ENCODE peak calls at places on chromosomes 13 and 19, in eight cellular contexts. One of them, this sample, is unnamed.
A peak's percentile ranks its signal among the peaks of the same experiment; 100 is the strongest.

GRCh38 chr19:41984961-41985360 is 9.1 kb downstream of the ATP1A3 start:
- DNase-seq in AG04450: no peak
- DNase-seq in DND-41: no peak
- DNase-seq in lower lobe of right lung: no peak
- DNase-seq in cardiac muscle cell: no peak
- DNase-seq in OCI-LY7: no peak
- DNase-seq in tibial nerve: no peak
- DNase-seq in transverse colon: no peak
- DNase-seq in this sample: no peak

GRCh38 chr19:4916292-4917082 is 7.2 kb downstream of the UHRF1 start:
- DNase-seq in AG04450: no peak
- DNase-seq in DND-41: no peak
- DNase-seq in lower lobe of right lung: no peak
- DNase-seq in cardiac muscle cell: no peak
- DNase-seq in OCI-LY7: no peak
- DNase-seq in tibial nerve: no peak
- DNase-seq in transverse colon: peak; percentile 22
- DNase-seq in this sample: peak; percentile 39

GRCh38 chr13:19836472-19836871 is 27.0 kb downstream of the ZMYM5 start:
- DNase-seq in AG04450: no peak
- DNase-seq in DND-41: no peak
- DNase-seq in lower lobe of right lung: no peak
- DNase-seq in cardiac muscle cell: peak; percentile 15
- DNase-seq in OCI-LY7: no peak
- DNase-seq in tibial nerve: no peak
- DNase-seq in transverse colon: no peak
- DNase-seq in this sample: no peak

GRCh38 chr13:23180711-23181110 is at the start of gene SGCG:
- DNase-seq in AG04450: no peak
- DNase-seq in DND-41: no peak
- DNase-seq in lower lobe of right lung: no peak
- DNase-seq in cardiac muscle cell: no peak
- DNase-seq in OCI-LY7: no peak
- DNase-seq in tibial nerve: no peak
- DNase-seq in transverse colon: no peak
- DNase-seq in this sample: no peak

GRCh38 chr19:58352760-58353671 is at the start of gene A1BG:
- DNase-seq in AG04450: no peak
- DNase-seq in DND-41: no peak
- DNase-seq in lower lobe of right lung: peak; percentile 37
- DNase-seq in cardiac muscle cell: no peak
- DNase-seq in OCI-LY7: no peak
- DNase-seq in tibial nerve: no peak
- DNase-seq in transverse colon: no peak
- DNase-seq in this sample: no peak

GRCh38 chr19:3608750-3609322 is 2.2 kb upstream of the TBXA2R start:
- DNase-seq in AG04450: no peak
- DNase-seq in DND-41: no peak
- DNase-seq in lower lobe of right lung: peak; percentile 51
- DNase-seq in cardiac muscle cell: peak; percentile 49
- DNase-seq in OCI-LY7: no peak
- DNase-seq in tibial nerve: no peak
- DNase-seq in transverse colon: no peak
- DNase-seq in this sample: no peak

GRCh38 chr13:48600374-48601364 is 53.1 kb upstream of the CYSLTR2 start:
- DNase-seq in AG04450: peak; percentile 16
- DNase-seq in DND-41: peak; percentile 70
- DNase-seq in lower lobe of right lung: no peak
- DNase-seq in cardiac muscle cell: peak; percentile 96
- DNase-seq in OCI-LY7: no peak
- DNase-seq in tibial nerve: no peak
- DNase-seq in transverse colon: no peak
- DNase-seq in this sample: no peak

GRCh38 chr13:112842343-112842856 is 126.6 kb upstream of the MCF2L start:
- DNase-seq in AG04450: no peak
- DNase-seq in DND-41: no peak
- DNase-seq in lower lobe of right lung: no peak
- DNase-seq in cardiac muscle cell: peak; percentile 84
- DNase-seq in OCI-LY7: no peak
- DNase-seq in tibial nerve: peak; percentile 26
- DNase-seq in transverse colon: no peak
- DNase-seq in this sample: no peak

GRCh38 chr13:113219311-113219940 is 10.0 kb downstream of the CUL4A start:
- DNase-seq in AG04450: no peak
- DNase-seq in DND-41: no peak
- DNase-seq in lower lobe of right lung: no peak
- DNase-seq in cardiac muscle cell: no peak
- DNase-seq in OCI-LY7: no peak
- DNase-seq in tibial nerve: no peak
- DNase-seq in transverse colon: no peak
- DNase-seq in this sample: no peak

GRCh38 chr13:46687810-46688209 is 109.2 kb downstream of the ESD start:
- DNase-seq in AG04450: no peak
- DNase-seq in DND-41: no peak
- DNase-seq in lower lobe of right lung: no peak
- DNase-seq in cardiac muscle cell: peak; percentile 69
- DNase-seq in OCI-LY7: no peak
- DNase-seq in tibial nerve: no peak
- DNase-seq in transverse colon: no peak
- DNase-seq in this sample: peak; percentile 10

GRCh38 chr19:15318241-15318691 is 14.1 kb downstream of the BRD4 start:
- DNase-seq in AG04450: no peak
- DNase-seq in DND-41: no peak
- DNase-seq in lower lobe of right lung: no peak
- DNase-seq in cardiac muscle cell: no peak
- DNase-seq in OCI-LY7: no peak
- DNase-seq in tibial nerve: no peak
- DNase-seq in transverse colon: no peak
- DNase-seq in this sample: no peak

GRCh38 chr13:77565635-77566034 is 30.1 kb downstream of the SCEL start:
- DNase-seq in AG04450: no peak
- DNase-seq in DND-41: no peak
- DNase-seq in lower lobe of right lung: no peak
- DNase-seq in cardiac muscle cell: peak; percentile 58
- DNase-seq in OCI-LY7: peak; percentile 39
- DNase-seq in tibial nerve: no peak
- DNase-seq in transverse colon: no peak
- DNase-seq in this sample: no peak

GRCh38 chr13:28117689-28118377 is 17.5 kb upstream of the FLT3 start:
- DNase-seq in AG04450: no peak
- DNase-seq in DND-41: no peak
- DNase-seq in lower lobe of right lung: no peak
- DNase-seq in cardiac muscle cell: peak; percentile 69
- DNase-seq in OCI-LY7: no peak
- DNase-seq in tibial nerve: no peak
- DNase-seq in transverse colon: peak; percentile 60
- DNase-seq in this sample: no peak

GRCh38 chr19:12564016-12564664 is 12.9 kb upstream of the ZNF564 start:
- DNase-seq in AG04450: peak; percentile 81
- DNase-seq in DND-41: peak; percentile 90
- DNase-seq in lower lobe of right lung: peak; percentile 90
- DNase-seq in cardiac muscle cell: peak; percentile 90
- DNase-seq in OCI-LY7: peak; percentile 87
- DNase-seq in tibial nerve: peak; percentile 92
- DNase-seq in transverse colon: peak; percentile 92
- DNase-seq in this sample: peak; percentile 95

GRCh38 chr19:4774136-4774535 is 17.4 kb upstream of the FEM1A start:
- DNase-seq in AG04450: no peak
- DNase-seq in DND-41: no peak
- DNase-seq in lower lobe of right lung: no peak
- DNase-seq in cardiac muscle cell: no peak
- DNase-seq in OCI-LY7: peak; percentile 69
- DNase-seq in tibial nerve: no peak
- DNase-seq in transverse colon: no peak
- DNase-seq in this sample: no peak

GRCh38 chr19:32201661-32202060 is 143.7 kb upstream of the ZNF507 start:
- DNase-seq in AG04450: no peak
- DNase-seq in DND-41: peak; percentile 32
- DNase-seq in lower lobe of right lung: no peak
- DNase-seq in cardiac muscle cell: peak; percentile 11
- DNase-seq in OCI-LY7: no peak
- DNase-seq in tibial nerve: no peak
- DNase-seq in transverse colon: no peak
- DNase-seq in this sample: no peak

GRCh38 chr19:27750697-27751391 is 1462.1 kb downstream of the UQCRFS1 start:
- DNase-seq in AG04450: no peak
- DNase-seq in DND-41: no peak
- DNase-seq in lower lobe of right lung: no peak
- DNase-seq in cardiac muscle cell: no peak
- DNase-seq in OCI-LY7: no peak
- DNase-seq in tibial nerve: no peak
- DNase-seq in transverse colon: no peak
- DNase-seq in this sample: no peak

GRCh38 chr19:27744926-27745844 is 1467.8 kb downstream of the UQCRFS1 start:
- DNase-seq in AG04450: no peak
- DNase-seq in DND-41: no peak
- DNase-seq in lower lobe of right lung: no peak
- DNase-seq in cardiac muscle cell: no peak
- DNase-seq in OCI-LY7: no peak
- DNase-seq in tibial nerve: no peak
- DNase-seq in transverse colon: no peak
- DNase-seq in this sample: no peak

GRCh38 chr19:27745978-27746542 is 1466.9 kb downstream of the UQCRFS1 start:
- DNase-seq in AG04450: no peak
- DNase-seq in DND-41: no peak
- DNase-seq in lower lobe of right lung: no peak
- DNase-seq in cardiac muscle cell: no peak
- DNase-seq in OCI-LY7: no peak
- DNase-seq in tibial nerve: no peak
- DNase-seq in transverse colon: no peak
- DNase-seq in this sample: no peak

GRCh38 chr19:27748551-27749152 is 1464.3 kb downstream of the UQCRFS1 start:
- DNase-seq in AG04450: no peak
- DNase-seq in DND-41: no peak
- DNase-seq in lower lobe of right lung: no peak
- DNase-seq in cardiac muscle cell: no peak
- DNase-seq in OCI-LY7: no peak
- DNase-seq in tibial nerve: no peak
- DNase-seq in transverse colon: no peak
- DNase-seq in this sample: no peak

DNA sequence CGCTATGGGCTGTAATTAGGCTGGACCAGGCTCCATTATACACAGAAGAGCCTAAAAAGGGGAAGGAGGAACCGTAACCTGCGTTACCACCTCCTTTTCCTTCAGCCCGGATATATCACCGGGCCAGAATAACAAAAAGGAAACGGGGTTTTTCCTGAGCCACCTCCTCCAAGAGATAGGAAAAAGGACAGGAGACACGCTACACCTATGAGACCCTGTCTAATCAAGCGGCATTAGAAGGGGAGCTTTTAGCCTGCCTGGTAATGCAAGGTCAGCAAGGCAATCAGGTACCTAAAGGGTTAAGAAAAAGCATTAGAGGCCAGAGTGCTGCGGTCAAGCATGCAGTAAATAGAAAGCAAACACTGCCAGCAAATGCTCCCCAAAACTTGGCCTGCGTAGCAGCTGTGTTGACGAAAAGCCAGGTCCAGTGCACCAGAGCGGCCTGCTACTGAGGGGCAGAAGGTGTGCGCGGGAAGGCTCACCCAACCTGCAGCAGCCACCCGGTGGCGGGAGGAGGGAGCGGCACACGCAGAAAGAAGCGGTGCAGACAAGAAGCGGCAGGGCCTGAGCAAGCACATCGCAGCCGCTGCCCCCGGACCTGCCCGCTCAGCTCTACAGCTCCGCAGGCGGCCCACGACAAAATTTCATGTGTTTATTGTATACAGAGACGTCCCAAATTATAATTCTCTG is 1466.1 kb downstream of the UQCRFS1 start:
- DNase-seq in AG04450: no peak
- DNase-seq in DND-41: no peak
- DNase-seq in lower lobe of right lung: no peak
- DNase-seq in cardiac muscle cell: peak; percentile 10
- DNase-seq in OCI-LY7: no peak
- DNase-seq in tibial nerve: no peak
- DNase-seq in transverse colon: peak; percentile 21
- DNase-seq in this sample: no peak
- TF ChIP-seq CTCF in AG04450: peak; percentile 17
- TF ChIP-seq CTCF in DND-41: peak; percentile 37
- TF ChIP-seq CTCF in lower lobe of right lung: peak; percentile 29
- TF ChIP-seq CTCF in cardiac muscle cell: peak; percentile 9
- TF ChIP-seq CTCF in OCI-LY7: peak; percentile 36
- TF ChIP-seq CTCF in tibial nerve: no peak
- TF ChIP-seq CTCF in transverse colon: no peak
- TF ChIP-seq CTCF in this sample: no peak

GRCh38 chr19:21383980-21384582 is 12.9 kb upstream of the ZNF493 start:
- DNase-seq in AG04450: no peak
- DNase-seq in DND-41: no peak
- DNase-seq in lower lobe of right lung: no peak
- DNase-seq in cardiac muscle cell: no peak
- DNase-seq in OCI-LY7: no peak
- DNase-seq in tibial nerve: no peak
- DNase-seq in transverse colon: no peak
- DNase-seq in this sample: no peak
- H3K9me3 ChIP-seq in AG04450: peaks cover 33% of the 10 kb centered on the region
- H3K9me3 ChIP-seq in DND-41: peaks cover 78% of the 10 kb centered on the region
- H3K9me3 ChIP-seq in lower lobe of right lung: peaks cover 95% of the 10 kb centered on the region
- H3K9me3 ChIP-seq in cardiac muscle cell: peaks cover 5% of the 10 kb centered on the region
- H3K9me3 ChIP-seq in OCI-LY7: peaks cover 69% of the 10 kb centered on the region
- H3K9me3 ChIP-seq in tibial nerve: peaks cover 4% of the 10 kb centered on the region
- H3K9me3 ChIP-seq in transverse colon: peaks cover 93% of the 10 kb centered on the region
- H3K9me3 ChIP-seq in this sample: peaks cover 91% of the 10 kb centered on the region

GRCh38 chr19:18384775-18385174 is 1.2 kb upstream of the GDF15 start:
- DNase-seq in AG04450: no peak
- DNase-seq in DND-41: no peak
- DNase-seq in lower lobe of right lung: no peak
- DNase-seq in cardiac muscle cell: no peak
- DNase-seq in OCI-LY7: no peak
- DNase-seq in tibial nerve: no peak
- DNase-seq in transverse colon: no peak
- DNase-seq in this sample: no peak

GRCh38 chr19:18385359-18385674 is 641 bp upstream of the GDF15 start:
- DNase-seq in AG04450: no peak
- DNase-seq in DND-41: no peak
- DNase-seq in lower lobe of right lung: no peak
- DNase-seq in cardiac muscle cell: no peak
- DNase-seq in OCI-LY7: no peak
- DNase-seq in tibial nerve: no peak
- DNase-seq in transverse colon: no peak
- DNase-seq in this sample: no peak

GRCh38 chr19:18377026-18377425 is 8.9 kb upstream of the GDF15 start:
- DNase-seq in AG04450: no peak
- DNase-seq in DND-41: no peak
- DNase-seq in lower lobe of right lung: no peak
- DNase-seq in cardiac muscle cell: no peak
- DNase-seq in OCI-LY7: no peak
- DNase-seq in tibial nerve: no peak
- DNase-seq in transverse colon: no peak
- DNase-seq in this sample: no peak

GRCh38 chr19:18380843-18381242 is 5.1 kb upstream of the GDF15 start:
- DNase-seq in AG04450: no peak
- DNase-seq in DND-41: no peak
- DNase-seq in lower lobe of right lung: no peak
- DNase-seq in cardiac muscle cell: no peak
- DNase-seq in OCI-LY7: no peak
- DNase-seq in tibial nerve: no peak
- DNase-seq in transverse colon: no peak
- DNase-seq in this sample: no peak

GRCh38 chr19:18379803-18380747 is 5.9 kb upstream of the GDF15 start:
- DNase-seq in AG04450: peak; percentile 84
- DNase-seq in DND-41: no peak
- DNase-seq in lower lobe of right lung: peak; percentile 83
- DNase-seq in cardiac muscle cell: peak; percentile 77
- DNase-seq in OCI-LY7: no peak
- DNase-seq in tibial nerve: peak; percentile 93
- DNase-seq in transverse colon: peak; percentile 89
- DNase-seq in this sample: no peak
- H3K27ac ChIP-seq in AG04450: peak overlapping the region; percentile 49
- H3K27ac ChIP-seq in DND-41: no peak overlapping the region
- H3K27ac ChIP-seq in lower lobe of right lung: peak overlapping the region; percentile 70
- H3K27ac ChIP-seq in cardiac muscle cell: no peak overlapping the region
- H3K27ac ChIP-seq in OCI-LY7: no peak overlapping the region
- H3K27ac ChIP-seq in tibial nerve: peak overlapping the region; percentile 85
- H3K27ac ChIP-seq in transverse colon: peak overlapping the region; percentile 84
- H3K27ac ChIP-seq in this sample: no peak overlapping the region

GRCh38 chr19:11261902-11262839 is at the start of gene DOCK6:
- DNase-seq in AG04450: no peak
- DNase-seq in DND-41: no peak
- DNase-seq in lower lobe of right lung: no peak
- DNase-seq in cardiac muscle cell: no peak
- DNase-seq in OCI-LY7: peak; percentile 68
- DNase-seq in tibial nerve: no peak
- DNase-seq in transverse colon: peak; percentile 69
- DNase-seq in this sample: no peak
- TF ChIP-seq CTCF in AG04450: peak; percentile 46
- TF ChIP-seq CTCF in DND-41: no peak
- TF ChIP-seq CTCF in lower lobe of right lung: peak; percentile 41
- TF ChIP-seq CTCF in cardiac muscle cell: peak; percentile 41
- TF ChIP-seq CTCF in OCI-LY7: peak; percentile 78
- TF ChIP-seq CTCF in tibial nerve: no peak
- TF ChIP-seq CTCF in transverse colon: peak; percentile 50
- TF ChIP-seq CTCF in this sample: no peak

This sample was measured in CD4-positive, alpha-beta T cell.